ENCODE peak calls at places on chromosomes 7 and 10, in six cellular contexts. V is H1, E is heart left ventricle, X is transverse colon, Q is A549, Z is K562. Y is an unnamed sample.

GRCh38 chr10:101329341-101330032 is 24.5 kb upstream of the BTRC start:
- DNase-seq in Q (no peak), E (no peak), X (no peak), V (no peak), Z (no peak), Y (no peak)

GRCh38 chr7:114864278-114864677 is 57.6 kb upstream of the MDFIC start:
- DNase-seq in V (no peak), E (no peak), Q (no peak), Z (no peak), X (no peak), Y (no peak)

GRCh38 chr7:129017933-129018538 is 36.9 kb downstream of the TNPO3 start:
- DNase-seq in E (no peak), Q (no peak), Z (no peak), X (no peak), V (no peak), Y (no peak)

GRCh38 chr10:14837003-14837755 is 658 bp downstream of the CDNF start:
- DNase-seq in E (no peak), Q (no peak), V (no peak), X (no peak), Z (no peak), Y (peak)

GRCh38 chr7:47411281-47411869 is 170.5 kb downstream of the TNS3 start:
- DNase-seq in V (no peak), Q (no peak), X (no peak), E (no peak), Z (no peak), Y (no peak)

GRCh38 chr7:134777908-134778580 is 1.4 kb upstream of the CALD1 start:
- DNase-seq in X (no peak), V (no peak), Z (no peak), Q (no peak), E (no peak), Y (peak)

GRCh38 chr10:3895045-3895609 is 110.1 kb upstream of the KLF6 start:
- DNase-seq in Q (peak), Z (peak), E (no peak), X (no peak), V (no peak), Y (no peak)

GRCh38 chr10:27742926-27743735 is 2.5 kb downstream of the MKX start:
- DNase-seq in V (peak), E (peak), X (peak), Q (peak), Z (no peak), Y (peak)

GRCh38 chr10:53025172-53025651 is 252.6 kb upstream of the MBL2 start:
- DNase-seq in V (no peak), X (no peak), E (no peak), Q (no peak), Z (no peak), Y (no peak)

GRCh38 chr7:139734395-139734794 is 43.4 kb downstream of the HIPK2 start:
- DNase-seq in E (peak), V (no peak), Q (peak), Z (no peak), X (peak), Y (peak)

GRCh38 chr10:70587045-70587658 is 15.4 kb downstream of the PRF1 start:
- DNase-seq in Q (no peak), E (no peak), Z (no peak), X (no peak), V (no peak), Y (no peak)

GRCh38 chr7:23679898-23680416 is at the start of gene FAM221A:
- DNase-seq in V (peak), Z (no peak), Q (peak), X (peak), E (peak), Y (no peak)

GRCh38 chr10:22148956-22149355 is 68.9 kb downstream of the EBLN1 start:
- DNase-seq in E (no peak), Z (no peak), Q (no peak), V (no peak), X (no peak), Y (no peak)

GRCh38 chr10:133460208-133460769 is 6.5 kb downstream of the SCART1 start:
- DNase-seq in E (no peak), Q (no peak), V (no peak), Z (no peak), X (no peak), Y (no peak)

GRCh38 chr10:81873932-81874816 is 820 bp upstream of the NRG3 start:
- DNase-seq in Q (no peak), X (no peak), Z (no peak), V (peak), E (peak), Y (no peak)

GRCh38 chr10:93495654-93496321 is 624 bp upstream of the CEP55 start:
- DNase-seq in Z (peak), X (peak), Q (peak), E (peak), V (no peak), Y (peak)

GRCh38 chr7:93055543-93056107 is 62.2 kb downstream of the SAMD9 start:
- DNase-seq in V (no peak), Z (peak), X (no peak), Q (peak), E (no peak), Y (peak)

GRCh38 chr7:127066974-127067373 is 185.8 kb downstream of the GRM8 start:
- DNase-seq in V (no peak), Z (no peak), E (no peak), X (peak), Q (peak), Y (peak)
- TF ChIP-seq POLR2A in V (no peak), Z (no peak), E (no peak), X (no peak), Q (no peak), Y (no peak)

GRCh38 chr10:5946786-5947185 is 30.6 kb downstream of the IL15RA start:
- DNase-seq in V (no peak), E (no peak), Z (no peak), Q (no peak), X (no peak), Y (no peak)

GRCh38 chr10:5945203-5945534 is 32.2 kb downstream of the IL15RA start:
- DNase-seq in X (no peak), V (no peak), Q (no peak), E (no peak), Z (no peak), Y (no peak)

GRCh38 chr10:5947471-5948207 is 29.7 kb downstream of the IL15RA start:
- DNase-seq in Z (no peak), E (no peak), V (no peak), X (no peak), Q (no peak), Y (no peak)

GRCh38 chr10:5944389-5945202 is 32.7 kb downstream of the IL15RA start:
- DNase-seq in Z (no peak), V (no peak), Q (peak), E (peak), X (peak), Y (no peak)

GRCh38 chr10:5945561-5946418 is 31.6 kb downstream of the IL15RA start:
- DNase-seq in Q (no peak), X (peak), V (no peak), E (peak), Z (no peak), Y (peak)
- H3K4me3 ChIP-seq in Q (no peak), X (no peak), V (no peak), E (peak), Z (no peak), Y (no peak)

GRCh38 chr7:5692112-5692844 is 89.2 kb downstream of the RNF216 start:
- DNase-seq in Z (no peak), V (no peak), Q (peak), X (peak), E (peak), Y (peak)

GRCh38 chr7:5692845-5693278 is 88.6 kb downstream of the RNF216 start:
- DNase-seq in X (no peak), E (no peak), Q (peak), Z (no peak), V (no peak), Y (no peak)

GRCh38 chr7:5689716-5690115 is 91.7 kb downstream of the RNF216 start:
- DNase-seq in V (no peak), X (no peak), Z (no peak), Q (no peak), E (no peak), Y (no peak)

GRCh38 chr7:5691536-5692090 is 89.8 kb downstream of the RNF216 start:
- DNase-seq in V (no peak), E (no peak), Q (no peak), Z (no peak), X (no peak), Y (no peak)

DNA sequence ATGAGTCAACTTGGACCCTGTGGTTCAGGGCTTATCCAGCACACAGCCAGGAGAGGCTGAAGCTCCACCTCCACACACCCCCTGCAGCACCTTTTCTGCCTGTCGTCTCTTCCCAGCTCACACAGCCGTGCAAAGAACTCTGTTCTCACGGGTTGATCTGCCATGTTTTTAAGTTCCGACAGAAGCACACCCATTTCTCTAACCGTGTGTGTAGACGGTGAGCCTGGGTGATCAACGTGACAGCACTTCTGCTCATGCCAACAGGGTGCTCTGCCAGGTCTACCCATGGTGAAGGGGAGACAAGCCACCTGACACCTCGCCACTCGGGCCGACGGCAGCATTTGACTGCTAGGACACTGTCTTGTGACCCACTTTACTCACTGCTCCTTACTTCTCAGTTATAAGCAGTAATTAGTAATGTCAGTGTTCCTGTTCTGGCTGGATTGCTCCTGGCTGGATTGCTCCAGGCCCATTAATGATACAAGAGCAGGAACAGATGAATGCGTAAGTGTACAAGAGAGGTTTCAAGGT is 90.5 kb downstream of the RNF216 start:
- DNase-seq in V (no peak), X (no peak), E (peak), Z (no peak), Q (no peak), Y (no peak)
- TF ChIP-seq POLR2A in V (no peak), X (no peak), E (no peak), Z (no peak), Q (no peak), Y (no peak)

GRCh38 chr10:33201971-33202370 is 132.5 kb downstream of the NRP1 start:
- DNase-seq in Q (no peak), V (no peak), E (no peak), X (no peak), Z (no peak), Y (no peak)

GRCh38 chr10:33198610-33199009 is 135.9 kb downstream of the NRP1 start:
- DNase-seq in E (no peak), Z (no peak), X (no peak), V (no peak), Q (peak), Y (no peak)

GRCh38 chr10:33204049-33204448 is 130.4 kb downstream of the NRP1 start:
- DNase-seq in Z (no peak), X (no peak), Q (no peak), E (no peak), V (no peak), Y (no peak)

GRCh38 chr10:33199731-33200130 is 134.7 kb downstream of the NRP1 start:
- DNase-seq in E (no peak), X (no peak), Q (no peak), V (no peak), Z (no peak), Y (no peak)

DNA sequence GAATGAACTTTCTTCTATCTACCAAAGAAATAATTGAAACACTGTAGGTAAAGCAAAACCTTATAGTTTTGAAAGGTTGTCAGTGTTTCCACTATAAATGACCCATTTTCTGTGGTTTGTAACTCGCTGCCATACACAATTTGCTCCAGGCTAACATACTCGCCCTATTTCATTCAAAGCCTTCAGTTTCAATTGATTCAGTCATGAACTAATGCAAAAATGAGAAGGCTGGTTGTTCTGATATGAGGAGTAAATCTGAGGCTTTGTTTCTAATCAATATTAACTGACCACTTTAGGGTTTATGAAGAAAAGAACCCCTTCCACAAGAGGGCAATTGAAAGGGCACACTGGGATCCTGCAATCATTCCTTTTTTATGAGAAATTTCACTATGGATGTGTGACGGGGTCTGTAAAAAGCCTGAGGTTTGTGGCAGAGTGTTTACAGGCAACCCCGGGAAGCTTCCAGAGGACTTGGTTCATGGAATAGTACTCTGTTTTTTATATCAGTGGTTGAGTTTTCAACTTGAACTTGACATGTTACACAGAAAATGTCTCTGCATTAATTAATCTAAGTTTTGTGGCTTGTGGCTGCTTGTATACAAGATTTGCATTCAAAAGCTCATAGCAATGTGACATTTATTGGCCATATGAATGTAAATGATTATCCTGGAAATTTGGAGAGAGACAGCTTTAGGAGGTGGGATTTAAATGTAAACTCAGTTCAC is 133.2 kb downstream of the NRP1 start:
- DNase-seq in E (no peak), Q (no peak), X (no peak), Z (no peak), V (no peak), Y (no peak)
- H3K4me3 ChIP-seq in E (no peak), Q (no peak), X (no peak), Z (no peak), V (no peak), Y (no peak)

GRCh38 chr10:78995977-78996355 is 72.8 kb upstream of the ZMIZ1 start:
- DNase-seq in Q (no peak), Z (no peak), X (no peak), V (no peak), E (no peak), Y (no peak)

GRCh38 chr10:78992333-78992732 is 76.4 kb upstream of the ZMIZ1 start:
- DNase-seq in Q (no peak), Z (no peak), V (no peak), X (no peak), E (no peak), Y (peak)

GRCh38 chr10:78993523-78993922 is 75.2 kb upstream of the ZMIZ1 start:
- DNase-seq in Z (no peak), X (no peak), Q (no peak), V (no peak), E (no peak), Y (no peak)

GRCh38 chr10:78986419-78986818 is 82.3 kb upstream of the ZMIZ1 start:
- DNase-seq in Z (no peak), E (no peak), V (no peak), X (no peak), Q (no peak), Y (no peak)

GRCh38 chr10:78991187-78991586 is 77.6 kb upstream of the ZMIZ1 start:
- DNase-seq in V (no peak), Z (no peak), E (no peak), X (no peak), Q (no peak), Y (peak)
- TF ChIP-seq POLR2A in V (no peak), Z (no peak), E (no peak), X (no peak), Q (no peak), Y (no peak)

DNA sequence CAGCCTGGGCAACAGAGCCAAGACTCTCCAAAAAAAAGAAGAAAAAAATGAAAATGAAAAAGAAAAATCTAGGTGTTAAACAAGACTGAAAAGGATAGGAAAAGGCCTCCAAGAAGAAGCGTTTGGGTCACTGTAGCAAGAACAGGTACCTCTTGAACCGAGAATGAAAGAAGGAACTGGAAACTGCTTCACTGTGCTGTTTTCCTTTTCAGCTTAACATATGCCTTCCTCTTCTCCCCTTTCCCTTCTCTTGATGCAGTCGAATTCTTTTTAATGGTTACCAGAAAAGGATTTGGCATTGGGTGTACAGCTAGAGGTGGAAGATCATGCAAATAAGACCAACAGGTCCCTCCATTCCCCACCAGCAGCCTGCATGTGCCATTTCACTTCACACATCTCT is 28.1 kb downstream of the LRRC4 start:
- DNase-seq in X (no peak), Z (no peak), V (no peak), Q (no peak), E (no peak), Y (no peak)
- H3K4me3 ChIP-seq in X (no peak), Z (no peak), V (no peak), Q (no peak), E (no peak), Y (no peak)

DNA sequence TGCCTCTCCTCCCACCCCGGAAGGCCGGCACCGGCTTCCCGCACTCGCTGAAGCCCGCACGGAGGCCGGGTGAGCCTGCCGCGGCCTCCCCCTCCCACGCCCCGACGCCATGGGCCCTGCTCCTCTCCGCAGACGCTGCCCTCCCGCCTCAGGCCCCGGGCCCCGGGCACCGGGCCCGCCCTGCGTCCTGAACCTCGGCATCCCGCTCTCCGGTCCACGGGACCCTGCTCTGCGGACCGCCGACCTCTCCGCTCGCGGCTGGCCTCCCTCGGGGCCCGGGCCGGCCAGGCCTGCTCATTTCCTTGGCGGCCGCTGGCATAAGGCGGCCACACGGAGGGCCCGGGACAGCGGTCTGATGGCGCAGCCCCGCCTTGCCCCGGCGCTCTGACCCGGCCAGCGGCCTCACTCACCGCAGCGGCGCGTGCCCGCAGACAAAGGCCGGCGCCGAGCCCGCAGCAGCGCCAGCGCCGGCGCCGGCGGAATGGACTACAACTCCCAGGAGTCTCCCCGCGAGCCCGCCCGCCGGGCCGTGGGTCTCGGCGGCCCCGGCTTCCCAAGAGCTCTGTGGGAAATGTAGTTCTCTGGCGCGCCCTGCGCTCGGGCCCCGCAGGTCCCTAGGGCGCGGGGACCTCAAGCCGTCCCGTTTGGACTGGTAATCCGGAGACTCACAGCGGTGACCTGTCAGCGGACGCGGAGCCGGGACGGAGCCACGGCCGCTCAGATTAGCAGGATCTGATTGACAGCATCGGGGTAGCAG is at the start of gene ZNF32:
- DNase-seq in Z (peak), E (peak), V (peak), X (peak), Q (peak), Y (peak)
- TF ChIP-seq POLR2A in Z (peak), E (no peak), V (peak), X (no peak), Q (peak), Y (no peak)

DNA sequence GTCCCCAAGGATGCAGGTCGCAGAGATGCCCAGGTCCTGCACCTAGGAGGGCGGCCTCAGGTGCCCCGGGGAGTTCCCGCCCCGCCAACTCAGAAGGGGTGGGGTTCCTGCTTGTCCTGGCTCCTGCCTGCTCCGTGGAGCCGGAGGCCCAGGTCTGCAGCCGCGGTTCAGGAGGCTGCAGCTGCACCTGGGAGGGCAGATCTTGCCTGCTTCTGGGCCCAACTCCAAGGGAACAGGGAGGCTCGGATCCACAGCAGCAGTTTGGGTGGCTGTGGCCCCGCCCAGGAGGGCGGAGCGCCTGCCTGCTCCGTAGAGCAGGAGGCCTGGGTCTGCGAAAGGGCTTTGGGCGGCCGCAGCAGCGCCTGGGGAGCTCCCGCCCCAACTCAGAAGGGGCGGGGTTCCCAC is 108.2 kb upstream of the EGR2 start:
- DNase-seq in X (peak), E (no peak), Z (no peak), Q (no peak), V (peak), Y (no peak)
- H3K4me3 ChIP-seq in X (no peak), E (no peak), Z (no peak), Q (no peak), V (no peak), Y (no peak)